ENCODE peak calls at places on chromosomes 6 and 20, in six cellular contexts. T, G, M, E, V and I are unnamed samples.

GRCh38 chr20:13216533-13216932 is 4.5 kb upstream of the ISM1 start:
- DNase-seq in G (no peak), V (no peak), E (no peak), M (no peak), T (no peak), I (no peak)

GRCh38 chr6:170097505-170098427 is 193.1 kb downstream of the DLL1 start:
- DNase-seq in T (peak; percentile 29), E (no peak), M (no peak), V (no peak), G (no peak), I (no peak)

GRCh38 chr6:81561071-81561564 is 191.4 kb downstream of the TENT5A start:
- DNase-seq in E (no peak), M (peak; percentile 69), G (peak; percentile 86), V (no peak), T (no peak), I (no peak)

GRCh38 chr6:13278184-13278583 is 50.2 kb downstream of the TBC1D7 start:
- DNase-seq in G (no peak), M (no peak), E (no peak), V (no peak), T (peak; percentile 71), I (no peak)

GRCh38 chr6:107740496-107741190 is 83.5 kb downstream of the SCML4 start:
- DNase-seq in G (no peak), T (no peak), E (no peak), V (no peak), M (no peak), I (no peak)

GRCh38 chr6:25697537-25698340 is 45.7 kb downstream of the SCGN start:
- DNase-seq in V (no peak), M (no peak), E (no peak), T (no peak), G (no peak), I (no peak)

GRCh38 chr6:44224154-44224977 is 971 bp downstream of the SLC29A1 start:
- DNase-seq in E (no peak), M (no peak), V (peak; percentile 11), T (no peak), G (no peak), I (no peak)

GRCh38 chr6:43702522-43703440 is 15.2 kb upstream of the MRPS18A start:
- DNase-seq in M (peak; percentile 93), T (peak; percentile 90), E (no peak), V (peak; percentile 99), G (peak; percentile 92), I (peak; percentile 91)

GRCh38 chr6:30002871-30003270 is 58.2 kb upstream of the POLR1H start:
- DNase-seq in M (no peak), T (no peak), V (no peak), G (no peak), E (no peak), I (no peak)

GRCh38 chr6:169589293-169589692 is 112.5 kb downstream of the WDR27 start:
- DNase-seq in T (no peak), E (no peak), G (no peak), M (no peak), V (no peak), I (no peak)

GRCh38 chr6:90610671-90611542 is 24.0 kb upstream of the MAP3K7 start:
- DNase-seq in G (no peak), M (no peak), T (peak; percentile 77), E (no peak), V (peak; percentile 27), I (no peak)

GRCh38 chr6:12392490-12392889 is 102.3 kb downstream of the EDN1 start:
- DNase-seq in M (no peak), G (no peak), T (no peak), E (no peak), V (no peak), I (no peak)

GRCh38 chr6:27442932-27443331 is 30.0 kb downstream of the ZNF184 start:
- DNase-seq in T (no peak), E (no peak), G (no peak), M (no peak), V (no peak), I (no peak)

GRCh38 chr6:144575327-144575726 is 290.2 kb downstream of the UTRN start:
- DNase-seq in V (no peak), M (no peak), E (no peak), T (no peak), G (no peak), I (no peak)

GRCh38 chr6:37517411-37517812 is 17.7 kb upstream of the CCDC167 start:
- DNase-seq in T (no peak), V (no peak), M (no peak), G (no peak), E (no peak), I (no peak)

GRCh38 chr6:378090-378957 is 13.2 kb upstream of the IRF4 start:
- DNase-seq in V (no peak), G (no peak), T (no peak), E (no peak), M (no peak), I (no peak)

GRCh38 chr6:137904822-137905617 is 38.0 kb downstream of the TNFAIP3 start:
- DNase-seq in T (no peak), V (no peak), M (no peak), G (no peak), E (no peak), I (no peak)

GRCh38 chr6:149233056-149233715 is 84.3 kb upstream of the TAB2 start:
- DNase-seq in G (peak; percentile 95), T (no peak), E (no peak), M (peak; percentile 63), V (peak; percentile 34), I (no peak)

GRCh38 chr20:2919518-2920245 is 46.4 kb downstream of the PTPRA start:
- DNase-seq in E (no peak), G (no peak), M (no peak), V (no peak), T (no peak), I (no peak)

GRCh38 chr6:167141667-167142432 is 15.9 kb downstream of the GPR31 start:
- DNase-seq in V (peak; percentile 39), E (no peak), G (peak; percentile 24), T (peak; percentile 79), M (peak; percentile 58), I (peak; percentile 46)

GRCh38 chr6:162621246-162621645 is 106.3 kb downstream of the PRKN start:
- DNase-seq in G (peak; percentile 48), E (no peak), V (no peak), T (no peak), M (peak; percentile 45), I (no peak)

GRCh38 chr6:49898904-49899566 is 32.7 kb upstream of the CRISP1 start:
- DNase-seq in G (no peak), T (no peak), E (no peak), V (no peak), M (no peak), I (no peak)

GRCh38 chr6:156021746-156022396 is 566.2 kb upstream of the NOX3 start:
- DNase-seq in T (no peak), M (no peak), E (no peak), G (no peak), V (no peak), I (no peak)

GRCh38 chr6:111810321-111811235 is 62.7 kb downstream of the FYN start:
- DNase-seq in G (no peak), V (no peak), M (no peak), E (no peak), T (no peak), I (no peak)

GRCh38 chr6:114007451-114007953 is 36.6 kb upstream of the HDAC2 start:
- DNase-seq in G (no peak), M (no peak), E (peak; percentile 17), T (no peak), V (no peak), I (peak; percentile 20)

GRCh38 chr6:90982051-90982450 is 395.2 kb upstream of the MAP3K7 start:
- DNase-seq in V (no peak), G (no peak), M (no peak), E (no peak), T (no peak), I (no peak)

GRCh38 chr6:30067460-30068139 is 602 bp downstream of the PPP1R11 start:
- DNase-seq in G (no peak), V (no peak), T (no peak), M (no peak), E (no peak), I (peak; percentile 68)

GRCh38 chr6:139027620-139028182 is 844 bp upstream of the ABRACL start:
- DNase-seq in E (peak; percentile 36), T (peak; percentile 56), G (no peak), V (no peak), M (no peak), I (no peak)

GRCh38 chr20:25290646-25291431 is 43.0 kb downstream of the PYGB start:
- DNase-seq in G (no peak), V (no peak), T (no peak), M (no peak), E (no peak), I (no peak)

DNA sequence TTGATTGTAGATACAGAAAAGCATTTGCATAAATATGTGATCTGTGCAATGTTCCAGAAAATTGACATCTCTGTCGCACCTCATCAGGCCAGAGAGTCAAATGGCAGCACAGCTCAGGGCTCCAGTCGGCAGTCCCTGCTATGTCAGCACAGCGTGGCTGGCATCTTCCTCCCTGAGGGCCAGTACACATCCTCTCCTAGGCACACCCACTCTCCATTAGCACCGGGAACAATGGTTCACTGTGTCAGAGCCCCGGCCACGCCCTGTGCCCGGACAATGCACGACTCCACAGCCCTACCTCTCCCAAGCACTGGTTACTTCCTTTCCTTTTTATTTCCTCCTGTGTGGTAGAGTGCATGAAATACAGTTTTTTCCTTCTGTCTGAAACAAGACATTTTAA is 114.9 kb downstream of the FOXC1 start:
- DNase-seq in V (no peak), M (no peak), T (no peak), G (peak; percentile 79), E (no peak), I (no peak)
- H3K9ac ChIP-seq in V (no peak overlapping the region), M (no peak overlapping the region), T (no peak overlapping the region), G (peak overlapping the region; percentile 35), E (no peak overlapping the region), I (no peak overlapping the region)

GRCh38 chr20:396619-397431 is 11.3 kb upstream of the RBCK1 start:
- DNase-seq in T (no peak), V (no peak), E (no peak), G (no peak), M (peak; percentile 99), I (no peak)
- TF ChIP-seq ZNF274 in T (no peak), V (no peak), E (no peak), G (no peak), M (peak; percentile 9), I (no peak)

DNA sequence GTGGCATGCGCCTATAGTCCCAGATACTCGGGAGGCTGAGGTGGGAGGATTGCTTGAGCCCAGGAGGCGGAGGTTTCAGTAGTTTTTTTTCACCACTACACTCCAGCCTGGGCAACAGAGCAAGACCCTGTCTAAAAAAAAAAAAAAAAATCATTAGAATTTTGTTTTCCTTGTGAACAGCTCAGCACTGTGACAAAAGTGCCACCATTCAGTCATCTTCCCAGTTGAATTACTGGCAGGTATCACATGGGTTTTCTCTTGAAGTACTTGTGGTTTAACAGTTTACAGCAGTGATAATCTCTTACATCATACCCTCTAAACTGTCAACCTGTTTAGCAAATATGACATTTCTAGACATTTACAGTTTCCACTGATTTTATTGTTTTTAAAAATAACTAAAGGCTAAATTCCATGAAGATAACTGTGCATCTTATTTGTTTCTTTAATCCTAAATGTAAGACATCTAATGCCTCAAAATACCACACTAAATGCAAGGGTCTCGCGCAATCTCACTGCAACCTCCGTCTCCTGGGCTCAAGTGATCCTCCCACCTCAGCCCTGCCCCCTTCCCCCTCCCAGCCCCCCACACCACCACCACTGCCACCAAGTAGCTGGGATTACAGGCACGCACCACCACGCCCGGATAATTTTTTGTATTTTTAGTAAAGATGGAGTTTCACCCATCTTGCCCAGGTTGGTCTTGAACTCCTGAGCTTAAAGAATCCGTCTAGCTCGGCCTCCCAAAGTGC is 7.0 kb downstream of the TRPC4AP start:
- DNase-seq in G (no peak), V (no peak), M (no peak), E (no peak), T (no peak), I (no peak)
- H3K9ac ChIP-seq in G (no peak overlapping the region), V (no peak overlapping the region), M (no peak overlapping the region), E (no peak overlapping the region), T (no peak overlapping the region), I (no peak overlapping the region)

GRCh38 chr20:44074252-44075151 is 112.5 kb downstream of the JPH2 start:
- DNase-seq in V (no peak), M (no peak), T (peak; percentile 33), E (no peak), G (no peak), I (no peak)
- TF ChIP-seq ZNF274 in V (no peak), M (no peak), T (no peak), E (no peak), G (no peak), I (no peak)